ENCODE peak calls at places on chromosomes 4 and X, in six cellular contexts. K is activated T-cell treated with anti-CD3 and anti-CD28 coated beads, Interleukin-2, amount 50 U/mL, for 72 hours; D is IMR-90; W is activated CD4-positive, alpha-beta T cell treated with anti-CD3 and anti-CD28 coated beads, Interleukin-2, amount 10 ng/mL, durations not matched to agents 7 days and 5 days; U is NT2/D1; B is midbrain. C is an unnamed sample.

GRCh38 chr4:161573836-161574235 is 590.0 kb downstream of the FSTL5 start:
- DNase-seq in B (no peak), D (no peak), W (no peak), K (no peak), U (no peak), C (no peak)

GRCh38 chrX:118345401-118346257 is at the start of gene WDR44:
- DNase-seq in B (peak), U (peak), K (peak), D (peak), W (peak), C (peak)

GRCh38 chr4:74283614-74284013 is 24.7 kb upstream of the EPGN start:
- DNase-seq in U (no peak), W (no peak), D (peak), B (no peak), K (no peak), C (no peak)

GRCh38 chr4:138576684-138577083 is 334.5 kb upstream of the SLC7A11 start:
- DNase-seq in D (peak), U (no peak), W (no peak), K (no peak), B (no peak), C (no peak)

GRCh38 chrX:153438522-153438921 is 7.3 kb downstream of the TREX2 start:
- DNase-seq in D (peak), U (peak), W (no peak), K (no peak), B (peak), C (no peak)

GRCh38 chrX:10769165-10769564 is 148.8 kb upstream of the MID1 start:
- DNase-seq in W (no peak), K (no peak), B (peak), U (no peak), D (peak), C (peak)

GRCh38 chr4:52982246-52982950 is 120.3 kb downstream of the RASL11B start:
- DNase-seq in D (peak), K (no peak), B (peak), W (no peak), U (peak), C (peak)

GRCh38 chr4:82499705-82500104 is 62.1 kb downstream of the TMEM150C start:
- DNase-seq in W (no peak), K (no peak), D (no peak), B (no peak), U (no peak), C (no peak)

GRCh38 chr4:184453402-184454160 is 20.8 kb downstream of the IRF2 start:
- DNase-seq in K (peak), U (no peak), W (peak), B (peak), D (peak), C (peak)

GRCh38 chrX:23953908-23954269 is 46.1 kb downstream of the CXorf58 start:
- DNase-seq in D (no peak), W (peak), B (no peak), K (no peak), U (no peak), C (no peak)

GRCh38 chr4:63316633-63317032 is 1092.6 kb downstream of the TECRL start:
- DNase-seq in K (no peak), B (no peak), D (no peak), W (no peak), U (no peak), C (no peak)

GRCh38 chr4:142080960-142081359 is 444.6 kb downstream of the IL15 start:
- DNase-seq in U (no peak), B (no peak), K (no peak), W (no peak), D (peak), C (no peak)

GRCh38 chrX:11759172-11759460 is 1.1 kb downstream of the MSL3 start:
- DNase-seq in B (no peak), D (no peak), W (no peak), K (no peak), U (no peak), C (no peak)

GRCh38 chrX:150205011-150205410 is 158.1 kb upstream of the MAMLD1 start:
- DNase-seq in D (no peak), W (no peak), B (no peak), U (no peak), K (no peak), C (no peak)

GRCh38 chr4:173288296-173288695 is 45.9 kb downstream of the HMGB2 start:
- DNase-seq in B (peak), K (peak), U (peak), W (peak), D (peak), C (peak)

GRCh38 chr4:78004270-78004669 is 52.9 kb upstream of the FRAS1 start:
- DNase-seq in D (no peak), K (no peak), U (no peak), W (no peak), B (no peak), C (peak)

GRCh38 chr4:159280442-159281172 is 177.7 kb downstream of the RAPGEF2 start:
- DNase-seq in K (no peak), U (no peak), D (no peak), W (no peak), B (no peak), C (no peak)

GRCh38 chr4:14069871-14070270 is 442.3 kb upstream of the BOD1L1 start:
- DNase-seq in D (no peak), U (no peak), K (no peak), B (no peak), W (no peak), C (no peak)

GRCh38 chr4:82372502-82372873 is 1.3 kb downstream of the HNRNPD start:
- DNase-seq in U (no peak), B (peak), K (peak), W (peak), D (peak), C (peak)

GRCh38 chrX:150352581-150352980 is 10.5 kb upstream of the MAMLD1 start:
- DNase-seq in W (no peak), U (no peak), B (peak), D (peak), K (no peak), C (no peak)

GRCh38 chr4:183903021-183903760 is 1.9 kb upstream of the STOX2 start:
- DNase-seq in B (peak), U (no peak), D (no peak), W (no peak), K (no peak), C (peak)

GRCh38 chrX:97117572-97117971 is 233.9 kb downstream of the RPA4 start:
- DNase-seq in U (no peak), K (no peak), D (no peak), W (no peak), B (no peak), C (no peak)

GRCh38 chr4:2077537-2078460 is 18.7 kb downstream of the NAT8L start:
- DNase-seq in K (no peak), W (no peak), B (no peak), U (no peak), D (no peak), C (no peak)

GRCh38 chr4:84683065-84683464 is 100.1 kb downstream of the CDS1 start:
- DNase-seq in D (no peak), B (no peak), K (no peak), U (no peak), W (no peak), C (peak)

GRCh38 chr4:47531241-47531953 is 46.3 kb downstream of the ATP10D start:
- DNase-seq in U (peak), K (peak), D (peak), B (peak), W (peak), C (peak)

GRCh38 chrX:43741843-43742573 is 85.9 kb downstream of the MAOA start:
- DNase-seq in U (no peak), K (no peak), B (no peak), W (no peak), D (no peak), C (peak)

GRCh38 chr4:1300466-1301455 is 11.1 kb downstream of the MAEA start:
- DNase-seq in B (no peak), U (no peak), D (peak), K (peak), W (peak), C (no peak)

GRCh38 chrX:108261541-108262218 is 170.1 kb downstream of the ATG4A start:
- DNase-seq in W (no peak), K (no peak), D (peak), U (no peak), B (no peak), C (no peak)

GRCh38 chr4:86894465-86894864 is 2.2 kb upstream of the C4orf36 start:
- DNase-seq in K (no peak), B (no peak), W (no peak), U (no peak), D (peak), C (no peak)

GRCh38 chrX:109624022-109624421 is 950 bp downstream of the KCNE5 start:
- DNase-seq in K (no peak), B (no peak), W (no peak), U (no peak), D (no peak), C (no peak)

GRCh38 chr4:74665346-74665745 is 129.0 kb downstream of the BTC start:
- DNase-seq in W (no peak), B (no peak), D (no peak), K (no peak), U (no peak), C (no peak)

GRCh38 chr4:37970702-37971101 is 10.5 kb downstream of the PTTG2 start:
- DNase-seq in W (peak), U (no peak), D (peak), K (peak), B (no peak), C (peak)

GRCh38 chr4:184515606-184516005 is 41.3 kb upstream of the IRF2 start:
- DNase-seq in W (no peak), B (no peak), K (no peak), D (no peak), U (no peak), C (no peak)

GRCh38 chr4:163681208-163681821 is 186.8 kb downstream of the TMA16 start:
- DNase-seq in D (peak), W (peak), K (peak), B (peak), U (peak), C (peak)

GRCh38 chr4:100362363-100362762 is 155.5 kb downstream of the EMCN start:
- DNase-seq in U (no peak), K (no peak), B (no peak), W (no peak), D (peak), C (no peak)

GRCh38 chr4:153729901-153730300 is 29.9 kb downstream of the RNF175 start:
- DNase-seq in K (no peak), D (no peak), U (no peak), B (no peak), W (no peak), C (no peak)

GRCh38 chr4:165013691-165014090 is 18.1 kb upstream of the TRIM60 start:
- DNase-seq in U (no peak), K (no peak), B (no peak), D (no peak), W (no peak), C (no peak)

GRCh38 chr4:40311811-40312346 is 23.3 kb upstream of the CHRNA9 start:
- DNase-seq in K (peak), B (no peak), U (no peak), W (peak), D (no peak), C (no peak)